ENCODE peak calls at places on chromosomes 6 and 20, in nine cellular contexts. X is sigmoid colon, V is A549, D is WTC11, L is endothelial cell, E is GM10248, Y is neural crest cell, O is ovary, M is astrocyte of the spinal cord. Z is an unnamed sample.
A peak's percentile ranks its signal among the peaks of the same experiment; 100 is the strongest.

GRCh38 chr20:4973330-4974097 is 27.8 kb downstream of the SLC23A2 start:
- DNase-seq in X (peak; percentile 66), V (peak; percentile 51), D (no peak), L (no peak), E (peak; percentile 71), Y (no peak), O (peak; percentile 85), M (peak; percentile 66), Z (no peak)

GRCh38 chr6:113921299-113921904 is 49.5 kb downstream of the HDAC2 start:
- DNase-seq in X (no peak), V (no peak), D (no peak), L (no peak), E (no peak), Y (no peak), O (no peak), M (no peak), Z (no peak)

GRCh38 chr6:44039839-44040350 is 87.4 kb downstream of the MRPL14 start:
- DNase-seq in X (peak; percentile 49), V (no peak), D (no peak), L (no peak), E (no peak), Y (no peak), O (no peak), M (no peak), Z (no peak)

GRCh38 chr20:58228103-58228483 is 360 bp downstream of the ANKRD60 start:
- DNase-seq in X (peak; percentile 60), V (no peak), D (peak; percentile 29), L (no peak), E (no peak), Y (no peak), O (no peak), M (no peak), Z (no peak)

GRCh38 chr6:5529015-5529414 is 267.7 kb downstream of the FARS2 start:
- DNase-seq in X (no peak), V (no peak), D (no peak), L (no peak), E (no peak), Y (no peak), O (no peak), M (no peak), Z (no peak)

GRCh38 chr20:38049800-38050199 is 16.3 kb downstream of the RPRD1B start:
- DNase-seq in X (no peak), V (no peak), D (no peak), L (no peak), E (no peak), Y (no peak), O (no peak), M (peak; percentile 76), Z (peak; percentile 5)

GRCh38 chr6:35739645-35740517 is 3.0 kb downstream of the ARMC12 start:
- DNase-seq in X (no peak), V (no peak), D (no peak), L (no peak), E (no peak), Y (no peak), O (no peak), M (no peak), Z (no peak)

GRCh38 chr20:53839423-53840176 is 230.8 kb downstream of the BCAS1 start:
- DNase-seq in X (no peak), V (no peak), D (no peak), L (peak; percentile 8), E (peak; percentile 51), Y (no peak), O (no peak), M (no peak), Z (no peak)

GRCh38 chr6:71171478-71172070 is 117.0 kb upstream of the OGFRL1 start:
- DNase-seq in X (no peak), V (no peak), D (no peak), L (no peak), E (no peak), Y (no peak), O (no peak), M (no peak), Z (no peak)

GRCh38 chr20:62238569-62239277 is 402 bp downstream of the OSBPL2 start:
- DNase-seq in X (no peak), V (no peak), D (no peak), L (no peak), E (no peak), Y (no peak), O (peak; percentile 50), M (no peak), Z (no peak)

GRCh38 chr6:3455121-3455489 is 1.7 kb downstream of the SLC22A23 start:
- DNase-seq in X (no peak), V (no peak), D (no peak), L (no peak), E (no peak), Y (no peak), O (no peak), M (no peak), Z (no peak)

GRCh38 chr6:158153576-158153975 is 14.5 kb downstream of the SERAC1 start:
- DNase-seq in X (no peak), V (no peak), D (no peak), L (no peak), E (no peak), Y (no peak), O (no peak), M (no peak), Z (no peak)

GRCh38 chr6:159117031-159117430 is 52.2 kb upstream of the FNDC1 start:
- DNase-seq in X (peak; percentile 80), V (no peak), D (no peak), L (no peak), E (no peak), Y (no peak), O (no peak), M (no peak), Z (no peak)

GRCh38 chr20:47951521-47951951 is 166.3 kb upstream of the SULF2 start:
- DNase-seq in X (no peak), V (no peak), D (no peak), L (no peak), E (no peak), Y (no peak), O (no peak), M (no peak), Z (no peak)

GRCh38 chr6:14055541-14055940 is 62.0 kb upstream of the CD83 start:
- DNase-seq in X (no peak), V (no peak), D (no peak), L (no peak), E (no peak), Y (no peak), O (no peak), M (no peak), Z (no peak)

GRCh38 chr6:165049362-165049761 is 260.0 kb downstream of the C6orf118 start:
- DNase-seq in X (no peak), V (no peak), D (peak; percentile 88), L (peak; percentile 69), E (no peak), Y (peak; percentile 51), O (no peak), M (no peak), Z (no peak)

GRCh38 chr20:63192721-63193120 is 23.2 kb downstream of the YTHDF1 start:
- DNase-seq in X (no peak), V (no peak), D (no peak), L (no peak), E (no peak), Y (no peak), O (no peak), M (no peak), Z (no peak)

GRCh38 chr6:141925001-141925400 is 207.7 kb upstream of the GJE1 start:
- DNase-seq in X (no peak), V (no peak), D (no peak), L (no peak), E (no peak), Y (no peak), O (no peak), M (no peak), Z (no peak)

GRCh38 chr6:133814797-133815196 is 74.1 kb upstream of the TCF21 start:
- DNase-seq in X (peak; percentile 73), V (no peak), D (no peak), L (no peak), E (no peak), Y (no peak), O (no peak), M (peak; percentile 47), Z (no peak)

GRCh38 chr20:58016779-58017178 is 211.7 kb downstream of the ANKRD60 start:
- DNase-seq in X (no peak), V (no peak), D (no peak), L (no peak), E (no peak), Y (no peak), O (no peak), M (no peak), Z (no peak)

GRCh38 chr6:128554302-128554701 is 33.9 kb upstream of the PTPRK start:
- DNase-seq in X (no peak), V (no peak), D (no peak), L (no peak), E (no peak), Y (no peak), O (no peak), M (peak; percentile 14), Z (no peak)
- TF ChIP-seq CTCF in X (no peak), V (no peak), D (no peak), L (no peak), E (no peak), Y (peak; percentile 38), O (no peak), M (peak; percentile 26), Z (peak; percentile 26)

DNA sequence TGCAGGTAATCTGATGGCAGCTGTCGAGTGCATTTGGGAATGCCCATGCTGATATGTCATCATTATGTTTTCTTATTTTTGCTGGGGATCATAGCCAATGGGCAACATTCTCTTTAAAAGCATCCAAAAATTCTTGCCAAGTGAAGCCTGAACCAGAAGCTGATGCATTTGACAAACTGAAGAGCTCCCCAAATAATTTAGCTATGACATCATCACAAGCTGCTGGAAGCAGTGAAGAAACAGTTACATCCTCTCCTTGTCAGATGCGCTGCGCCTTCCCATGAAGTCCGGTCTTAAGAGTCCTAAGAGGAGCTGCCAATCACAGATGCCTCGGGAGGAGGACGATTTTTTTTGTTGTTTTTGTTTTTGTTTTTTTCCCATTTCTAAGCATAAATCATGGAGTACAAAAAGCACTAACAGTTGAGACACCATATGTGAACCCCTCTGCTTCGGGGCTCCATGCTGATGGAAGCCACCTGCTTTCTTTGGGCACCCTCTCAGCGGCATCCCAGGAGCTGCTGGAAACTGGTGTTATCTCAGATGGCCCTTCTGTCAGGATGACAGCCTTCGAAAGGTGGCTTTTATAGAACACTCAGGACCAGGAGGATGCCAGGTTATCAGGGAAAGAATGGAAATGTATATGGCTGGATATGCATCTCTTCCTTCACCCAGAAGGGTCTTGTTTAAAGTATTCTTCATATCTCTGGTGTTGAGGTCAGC is 56.1 kb upstream of the FOXQ1 start:
- DNase-seq in X (no peak), V (no peak), D (no peak), L (no peak), E (no peak), Y (no peak), O (no peak), M (no peak), Z (no peak)
- TF ChIP-seq CTCF in X (no peak), V (no peak), D (no peak), L (no peak), E (no peak), Y (no peak), O (no peak), M (no peak), Z (no peak)

GRCh38 chr6:6635291-6635690 is 46.8 kb downstream of the LY86 start:
- DNase-seq in X (no peak), V (no peak), D (no peak), L (no peak), E (no peak), Y (no peak), O (no peak), M (no peak), Z (no peak)
- TF ChIP-seq CTCF in X (no peak), V (no peak), D (no peak), L (no peak), E (no peak), Y (no peak), O (no peak), M (no peak), Z (no peak)

GRCh38 chr20:1503564-1504227 is 12.5 kb upstream of the SIRPB2 start:
- DNase-seq in X (no peak), V (peak; percentile 95), D (peak; percentile 81), L (peak; percentile 78), E (peak; percentile 79), Y (peak; percentile 65), O (no peak), M (peak; percentile 91), Z (peak; percentile 68)
- TF ChIP-seq CTCF in X (no peak), V (peak; percentile 100), D (peak; percentile 53), L (peak; percentile 89), E (peak; percentile 97), Y (peak; percentile 88), O (no peak), M (peak; percentile 100), Z (peak; percentile 100)

Z was measured in AG09319.